ENCODE peak calls at places on chromosomes 6 and 20, in six cellular contexts. N is PC-9; O is cardiac muscle cell; X is body of pancreas; D is naive thymus-derived CD4-positive, alpha-beta T cell; R is IMR-90. E is an unnamed sample.

GRCh38 chr20:45353746-45354145 is 5.5 kb upstream of the SDC4 start:
- DNase-seq in X (no peak), D (no peak), N (no peak), R (no peak), O (no peak), E (no peak)

GRCh38 chr20:38790210-38791053 is 15.1 kb upstream of the PPP1R16B start:
- DNase-seq in N (peak; percentile 61), D (no peak), O (peak; percentile 66), R (peak; percentile 38), X (no peak), E (peak; percentile 28)

GRCh38 chr20:2093883-2094282 is 7.7 kb upstream of the STK35 start:
- DNase-seq in R (no peak), O (no peak), X (no peak), D (no peak), N (no peak), E (no peak)

GRCh38 chr6:89500486-89501020 is 67.6 kb downstream of the ANKRD6 start:
- DNase-seq in X (no peak), R (no peak), O (no peak), N (no peak), D (no peak), E (no peak)

GRCh38 chr6:162627362-162627761 is 100.2 kb downstream of the PRKN start:
- DNase-seq in N (no peak), D (no peak), X (no peak), R (no peak), O (no peak), E (no peak)

GRCh38 chr20:62181808-62182207 is 1.0 kb upstream of the MTG2 start:
- DNase-seq in N (no peak), X (no peak), R (no peak), D (no peak), O (no peak), E (no peak)

GRCh38 chr20:36862857-36863668 is 12.9 kb upstream of the TLDC2 start:
- DNase-seq in R (no peak), X (no peak), N (no peak), D (no peak), O (no peak), E (peak; percentile 25)

GRCh38 chr20:63843778-63844177 is 12.7 kb upstream of the ZBTB46 start:
- DNase-seq in O (no peak), R (no peak), N (peak; percentile 17), X (no peak), D (no peak), E (no peak)

GRCh38 chr6:106637051-106637717 is 7.8 kb downstream of the QRSL1 start:
- DNase-seq in D (no peak), X (no peak), N (no peak), O (no peak), R (no peak), E (no peak)

GRCh38 chr6:89688328-89688727 is 49.8 kb upstream of the LYRM2 start:
- DNase-seq in X (no peak), D (no peak), R (no peak), N (no peak), O (no peak), E (no peak)

GRCh38 chr6:38673397-38674165 is 29.4 kb downstream of the GLO1 start:
- DNase-seq in D (no peak), O (no peak), R (no peak), N (no peak), X (no peak), E (no peak)

GRCh38 chr20:16689906-16690305 is 39.9 kb upstream of the SNRPB2 start:
- DNase-seq in R (no peak), O (no peak), N (no peak), X (no peak), D (no peak), E (no peak)

GRCh38 chr6:113190170-113190569 is 667.0 kb upstream of the MARCKS start:
- DNase-seq in O (peak; percentile 25), X (peak; percentile 5), N (no peak), R (no peak), D (no peak), E (no peak)

GRCh38 chr6:122374307-122374706 is 25.1 kb upstream of the HSF2 start:
- DNase-seq in O (no peak), D (no peak), N (no peak), R (no peak), X (no peak), E (no peak)

GRCh38 chr20:17568045-17568788 is 1.7 kb upstream of the DSTN start:
- DNase-seq in N (peak; percentile 51), R (no peak), D (no peak), X (no peak), O (no peak), E (peak; percentile 47)

GRCh38 chr6:135535989-135536414 is 38.5 kb upstream of the AHI1 start:
- DNase-seq in N (peak; percentile 56), D (peak; percentile 34), X (peak; percentile 34), O (peak; percentile 93), R (peak; percentile 98), E (peak; percentile 36)

GRCh38 chr6:139270249-139270648 is 21.5 kb downstream of the TXLNB start:
- DNase-seq in R (no peak), O (no peak), X (no peak), N (peak; percentile 2), D (no peak), E (no peak)

GRCh38 chr6:168032383-168032760 is 34.9 kb downstream of the KIF25 start:
- DNase-seq in O (peak; percentile 85), N (no peak), X (no peak), D (no peak), R (peak; percentile 86), E (peak; percentile 80)

GRCh38 chr6:4388675-4389074 is 253.3 kb upstream of the ECI2 start:
- DNase-seq in R (no peak), X (no peak), O (no peak), D (no peak), N (peak; percentile 83), E (peak; percentile 92)

GRCh38 chr6:35048631-35049083 is 92.5 kb downstream of the TCP11 start:
- DNase-seq in X (peak; percentile 75), N (no peak), D (peak; percentile 51), O (peak; percentile 86), R (peak; percentile 94), E (no peak)

GRCh38 chr6:27209167-27209566 is 38.3 kb upstream of the PRSS16 start:
- DNase-seq in O (no peak), D (no peak), R (no peak), N (no peak), X (no peak), E (no peak)

GRCh38 chr20:3763691-3764601 is 3.6 kb downstream of the ADISSP start:
- DNase-seq in D (no peak), R (no peak), X (no peak), N (peak; percentile 27), O (no peak), E (no peak)

GRCh38 chr6:161284653-161285052 is 10.8 kb upstream of the AGPAT4 start:
- DNase-seq in D (no peak), N (no peak), O (no peak), X (no peak), R (no peak), E (no peak)

GRCh38 chr20:37202267-37202943 is 23.1 kb upstream of the MROH8 start:
- DNase-seq in X (peak; percentile 51), D (peak; percentile 18), N (peak; percentile 92), R (peak; percentile 98), O (peak; percentile 95), E (peak; percentile 95)

GRCh38 chr20:48457261-48458002 is 370.4 kb downstream of the PREX1 start:
- DNase-seq in R (no peak), X (no peak), N (no peak), O (no peak), D (no peak), E (no peak)

GRCh38 chr20:11687546-11688292 is 230.0 kb upstream of the BTBD3 start:
- DNase-seq in N (no peak), O (no peak), R (no peak), D (no peak), X (peak; percentile 36), E (no peak)

GRCh38 chr20:11691766-11692165 is 225.9 kb upstream of the BTBD3 start:
- DNase-seq in D (no peak), X (no peak), N (no peak), R (no peak), O (no peak), E (no peak)

GRCh38 chr20:11686900-11687543 is 230.7 kb upstream of the BTBD3 start:
- DNase-seq in R (peak; percentile 1), N (no peak), X (peak; percentile 64), D (no peak), O (peak; percentile 33), E (no peak)

GRCh38 chr20:11686195-11686594 is 231.5 kb upstream of the BTBD3 start:
- DNase-seq in O (no peak), N (no peak), X (no peak), D (no peak), R (no peak), E (no peak)

DNA sequence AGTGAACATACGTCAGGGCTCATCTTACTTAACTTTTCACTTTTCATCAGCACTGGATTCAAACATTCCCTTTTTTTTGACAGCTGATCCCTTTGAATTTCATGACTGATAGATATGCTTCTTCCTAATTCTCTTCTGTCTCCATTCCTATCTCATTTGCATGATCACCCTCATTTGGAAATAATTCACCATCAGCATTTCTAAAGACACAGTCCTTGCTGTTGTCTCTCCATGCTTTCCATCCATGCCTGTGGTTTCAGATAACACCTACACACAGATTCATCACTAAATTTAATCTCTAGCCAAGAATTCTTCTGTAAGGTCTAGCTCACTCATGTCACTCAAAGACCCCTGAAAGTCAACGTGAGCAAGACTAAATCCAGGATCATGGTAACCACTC is 228.4 kb upstream of the BTBD3 start:
- DNase-seq in D (no peak), O (no peak), R (no peak), X (no peak), N (no peak), E (no peak)
- H3K4me1 ChIP-seq in D (no peaks in the 10 kb centered on the region), O (peaks cover 3% of the 10 kb centered on the region), R (no peaks in the 10 kb centered on the region), X (peaks cover 19% of the 10 kb centered on the region), N (no peaks in the 10 kb centered on the region), E (no peaks in the 10 kb centered on the region)

DNA sequence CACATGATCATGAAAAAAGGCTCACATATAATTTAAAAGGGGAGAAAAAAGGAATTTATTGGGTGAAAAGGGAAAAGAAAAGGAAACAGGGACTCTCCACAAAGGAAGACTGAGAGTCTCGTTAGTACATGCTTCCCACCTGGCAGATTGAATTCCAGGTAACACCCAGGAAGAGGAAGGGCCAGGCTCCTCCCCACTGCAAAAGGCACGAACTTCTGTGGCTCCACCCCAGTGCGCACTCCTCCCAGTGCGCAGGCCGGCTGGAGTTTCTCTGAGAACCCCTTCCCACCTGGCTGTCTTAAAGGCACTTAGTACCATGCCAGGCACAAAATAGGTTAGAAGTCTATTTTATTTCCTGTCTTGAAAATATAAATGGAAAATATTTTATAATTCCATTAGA is 129.8 kb downstream of the COL12A1 start:
- DNase-seq in N (no peak), R (no peak), O (no peak), X (no peak), D (no peak), E (no peak)
- H3K4me3 ChIP-seq in N (no peak overlapping the region), R (no peak overlapping the region), O (no peak overlapping the region), X (no peak overlapping the region), D (no peak overlapping the region), E (no peak overlapping the region)

DNA sequence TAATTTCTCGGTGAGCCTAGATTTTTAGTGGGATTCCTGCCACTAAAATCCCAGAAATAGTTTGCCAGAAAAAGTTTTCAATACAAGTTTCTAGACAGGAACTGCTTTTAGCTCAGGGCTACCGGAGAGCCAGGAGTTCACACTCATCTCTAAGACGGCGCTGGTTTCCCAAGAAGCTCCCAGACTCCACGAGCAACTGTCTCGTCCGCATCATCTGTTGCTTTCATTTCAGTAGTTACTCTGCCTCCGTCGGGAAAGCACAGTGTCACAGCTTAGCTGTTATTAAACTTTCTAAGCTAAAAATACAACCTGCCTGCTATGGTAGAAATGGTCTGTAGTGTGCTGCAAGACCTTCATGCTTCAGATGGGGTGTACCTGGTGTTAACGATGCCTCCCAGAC is 197.3 kb upstream of the SNX9 start:
- DNase-seq in D (no peak), R (no peak), X (no peak), N (no peak), O (peak; percentile 7), E (no peak)
- H3K4me1 ChIP-seq in D (no peaks in the 10 kb centered on the region), R (no peaks in the 10 kb centered on the region), X (no peaks in the 10 kb centered on the region), N (no peaks in the 10 kb centered on the region), O (no peaks in the 10 kb centered on the region), E (no peaks in the 10 kb centered on the region)

GRCh38 chr6:43052225-43052841 is 1.3 kb downstream of the CUL7 start:
- DNase-seq in D (no peak), X (no peak), R (no peak), O (no peak), N (no peak), E (no peak)
- H3K4me3 ChIP-seq in D (peak overlapping the region; percentile 70), X (peak overlapping the region; percentile 69), R (peak overlapping the region; percentile 68), O (peak overlapping the region; percentile 50), N (peak overlapping the region; percentile 89), E (peak overlapping the region; percentile 57)

E was measured in SJSA1.